ENCODE peak calls at places on chromosomes 5 and 9, in six cellular contexts. B is HCT116, R is endothelial cell of umbilical vein, G is H1, E is GM12878, H is HepG2. O is an unnamed sample.

GRCh38 chr5:170861855-170862766 is at the start of gene RANBP17:
- DNase-seq in B (peak), R (peak), G (peak), H (no peak), E (no peak), O (no peak)

GRCh38 chr9:89109666-89110065 is 69.0 kb downstream of the SHC3 start:
- DNase-seq in R (no peak), E (no peak), H (no peak), B (no peak), G (no peak), O (no peak)

GRCh38 chr5:139185589-139185988 is 12.6 kb downstream of the SIL1 start:
- DNase-seq in B (no peak), R (no peak), E (no peak), H (no peak), G (no peak), O (no peak)

GRCh38 chr9:7879551-7880245 is 80.1 kb upstream of the DMAC1 start:
- DNase-seq in G (peak), R (no peak), H (no peak), B (no peak), E (no peak), O (no peak)

GRCh38 chr9:134408939-134409737 is 82.9 kb downstream of the RXRA start:
- DNase-seq in E (no peak), B (no peak), G (no peak), R (no peak), H (no peak), O (no peak)

GRCh38 chr9:126057869-126058467 is 268.7 kb upstream of the MVB12B start:
- DNase-seq in E (no peak), B (no peak), R (no peak), H (no peak), G (no peak), O (peak)

GRCh38 chr5:9467199-9468069 is 78.4 kb downstream of the SEMA5A start:
- DNase-seq in B (no peak), R (no peak), H (no peak), E (no peak), G (no peak), O (no peak)

GRCh38 chr9:88092699-88093359 is 45.4 kb downstream of the SPATA31C2 start:
- DNase-seq in E (no peak), G (no peak), H (no peak), B (no peak), R (no peak), O (no peak)

GRCh38 chr9:107216331-107216730 is 66.7 kb upstream of the RAD23B start:
- DNase-seq in G (no peak), B (no peak), E (no peak), H (no peak), R (no peak), O (no peak)

GRCh38 chr5:143316844-143317631 is 86.4 kb downstream of the NR3C1 start:
- DNase-seq in B (no peak), E (no peak), H (no peak), G (no peak), R (peak), O (no peak)

GRCh38 chr5:95712347-95712958 is 18.7 kb upstream of the RHOBTB3 start:
- DNase-seq in E (no peak), R (peak), H (no peak), G (no peak), B (peak), O (no peak)

GRCh38 chr9:76687861-76688374 is 76.3 kb upstream of the PCA3 start:
- DNase-seq in H (no peak), R (peak), E (no peak), G (peak), B (peak), O (no peak)

GRCh38 chr5:142508630-142509425 is 177.1 kb downstream of the FGF1 start:
- DNase-seq in E (no peak), B (no peak), H (no peak), G (no peak), R (no peak), O (no peak)

GRCh38 chr5:6448622-6449464 is at the start of gene UBE2QL1:
- DNase-seq in G (peak), B (no peak), H (no peak), R (peak), E (no peak), O (no peak)

GRCh38 chr5:75612211-75612579 is 942 bp downstream of the ANKDD1B start:
- DNase-seq in H (no peak), E (no peak), G (no peak), R (no peak), B (no peak), O (no peak)

GRCh38 chr5:42338136-42338535 is 85.1 kb upstream of the GHR start:
- DNase-seq in R (no peak), G (no peak), H (no peak), E (no peak), B (no peak), O (no peak)

GRCh38 chr9:81375461-81376100 is 313.8 kb downstream of the TLE1 start:
- DNase-seq in H (no peak), R (peak), E (no peak), G (no peak), B (no peak), O (no peak)

GRCh38 chr9:4515958-4516375 is 25.7 kb downstream of the SLC1A1 start:
- DNase-seq in H (no peak), G (no peak), E (peak), R (no peak), B (no peak), O (no peak)

GRCh38 chr9:104958756-104959155 is 30.8 kb upstream of the ABCA1 start:
- DNase-seq in G (no peak), H (no peak), R (no peak), B (no peak), E (no peak), O (no peak)

GRCh38 chr9:126057036-126057435 is 269.6 kb upstream of the MVB12B start:
- DNase-seq in E (no peak), H (no peak), B (no peak), G (no peak), R (no peak), O (peak)

GRCh38 chr5:143244000-143244736 is 159.3 kb downstream of the NR3C1 start:
- DNase-seq in R (peak), E (no peak), G (no peak), H (peak), B (peak), O (no peak)

GRCh38 chr5:108730617-108731340 is 16.9 kb upstream of the FER start:
- DNase-seq in E (no peak), B (no peak), G (no peak), H (no peak), R (peak), O (no peak)

GRCh38 chr5:32565143-32565542 is 20.2 kb upstream of the SUB1 start:
- DNase-seq in E (no peak), G (no peak), R (no peak), H (no peak), B (no peak), O (no peak)

GRCh38 chr5:377326-377981 is 55.9 kb downstream of the AHRR start:
- DNase-seq in H (no peak), R (no peak), G (peak), E (no peak), B (no peak), O (no peak)

GRCh38 chr5:102561894-102562760 is 63.3 kb upstream of the SLCO6A1 start:
- DNase-seq in B (peak), E (no peak), R (no peak), G (peak), H (peak), O (no peak)

GRCh38 chr5:74272019-74272775 is 368.3 kb downstream of the ENC1 start:
- DNase-seq in R (no peak), G (no peak), H (peak), E (no peak), B (no peak), O (no peak)

GRCh38 chr5:159850192-159850573 is 66.1 kb upstream of the ADRA1B start:
- DNase-seq in R (no peak), H (no peak), E (no peak), G (no peak), B (no peak), O (no peak)

GRCh38 chr9:95477441-95477840 is 39.3 kb downstream of the PTCH1 start:
- DNase-seq in H (no peak), E (no peak), G (no peak), B (no peak), R (no peak), O (no peak)

GRCh38 chr5:75524071-75524470 is 12.4 kb downstream of the POLK start:
- DNase-seq in R (no peak), B (no peak), H (no peak), G (no peak), E (peak), O (no peak)

GRCh38 chr5:43007246-43007910 is 32.7 kb downstream of the ANXA2R start:
- DNase-seq in B (no peak), H (peak), G (peak), E (no peak), R (peak), O (peak)

GRCh38 chr9:19410195-19410503 is 1.3 kb downstream of the ACER2 start:
- DNase-seq in G (no peak), H (no peak), B (no peak), E (no peak), R (no peak), O (no peak)
- H3K9ac ChIP-seq in G (no peak), H (peak), B (no peak), E (no peak), R (no peak), O (no peak)

DNA sequence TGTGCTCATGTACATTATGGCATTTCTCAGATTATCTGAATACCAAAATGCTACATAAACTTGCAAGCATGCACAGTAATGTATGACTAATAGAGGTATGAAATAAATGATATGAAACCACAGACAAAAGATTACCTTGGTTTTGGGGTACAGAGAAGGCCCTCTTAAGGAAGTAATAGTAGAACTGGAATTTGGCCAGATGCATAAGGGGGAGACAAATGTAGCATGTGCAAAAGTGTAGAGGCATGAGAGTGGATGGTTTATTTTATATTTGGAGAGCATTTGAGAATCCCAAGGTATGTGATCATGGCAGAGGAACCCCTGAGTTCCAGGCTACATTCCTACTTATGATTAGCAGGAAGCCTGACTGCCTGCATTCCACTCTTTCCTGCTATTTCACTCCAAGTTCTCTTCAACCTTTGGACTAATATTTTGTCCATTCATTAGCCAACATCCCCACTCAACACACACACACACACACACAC is 74.2 kb downstream of the MAMDC2 start:
- DNase-seq in R (no peak), G (no peak), B (no peak), E (no peak), H (peak), O (no peak)
- TF ChIP-seq POLR2AphosphoS5 in R (no peak), G (no peak), B (no peak), E (no peak), H (no peak), O (no peak)

GRCh38 chr9:17134843-17135577 is at the start of gene CNTLN:
- DNase-seq in H (peak), G (peak), B (peak), R (peak), E (no peak), O (no peak)
- H3K4me3 ChIP-seq in H (peak), G (peak), B (peak), R (peak), E (no peak), O (peak)

GRCh38 chr9:113875420-113875916 is 641 bp upstream of the ZNF618 start:
- DNase-seq in R (no peak), B (no peak), E (no peak), G (no peak), H (no peak), O (no peak)

GRCh38 chr9:113872485-113873143 is 3.5 kb upstream of the ZNF618 start:
- DNase-seq in B (no peak), R (no peak), H (no peak), G (no peak), E (no peak), O (no peak)

GRCh38 chr9:113873926-113874325 is 2.2 kb upstream of the ZNF618 start:
- DNase-seq in R (no peak), E (no peak), B (no peak), G (no peak), H (no peak), O (no peak)

GRCh38 chr9:113875917-113876805 is at the start of gene ZNF618:
- DNase-seq in R (peak), H (no peak), G (peak), B (no peak), E (no peak), O (no peak)

GRCh38 chr9:113873446-113873845 is 2.7 kb upstream of the ZNF618 start:
- DNase-seq in H (no peak), R (no peak), B (no peak), E (no peak), G (no peak), O (no peak)
- H3K9ac ChIP-seq in H (no peak), R (no peak), B (no peak), E (no peak), G (no peak), O (no peak)

GRCh38 chr5:57450991-57451876 is 31.4 kb downstream of the ACTBL2 start:
- DNase-seq in E (no peak), R (peak), B (no peak), G (no peak), H (no peak), O (no peak)

GRCh38 chr5:57453728-57454127 is 28.9 kb downstream of the ACTBL2 start:
- DNase-seq in E (no peak), G (no peak), B (no peak), H (no peak), R (no peak), O (no peak)

GRCh38 chr5:57455511-57455910 is 27.1 kb downstream of the ACTBL2 start:
- DNase-seq in R (no peak), B (no peak), G (no peak), E (no peak), H (no peak), O (no peak)

GRCh38 chr5:57454896-57455295 is 27.7 kb downstream of the ACTBL2 start:
- DNase-seq in B (no peak), G (no peak), R (no peak), E (no peak), H (no peak), O (no peak)

GRCh38 chr5:57452885-57453284 is 29.7 kb downstream of the ACTBL2 start:
- DNase-seq in R (no peak), G (no peak), E (no peak), H (no peak), B (no peak), O (no peak)
- TF ChIP-seq POLR2AphosphoS5 in R (no peak), G (no peak), E (no peak), H (no peak), B (no peak), O (no peak)